ENCODE peak calls at places on chromosomes 1 and 21, in nine cellular contexts. One of them, this sample, is unnamed.

GRCh38 chr21:36512971-36513370 is 33.0 kb upstream of the CLDN14 start:
- DNase-seq in heart right ventricle: no peak
- DNase-seq in upper lobe of right lung: no peak
- DNase-seq in psoas muscle: no peak
- DNase-seq in left cardiac atrium: no peak
- DNase-seq in stimulated activated CD4-positive, alpha-beta T cell treated with anti-CD3 and anti-CD28 coated beads, Interleukin-1b, Interleukin-23, amount 100 ng/mL, for 4 hours: no peak
- DNase-seq in hippocampal formation: no peak
- DNase-seq in neuronal stem cell: no peak
- DNase-seq in transverse colon: no peak
- DNase-seq in this sample: no peak

GRCh38 chr1:84048820-84049219 is 49.9 kb upstream of the TTLL7 start:
- DNase-seq in heart right ventricle: no peak
- DNase-seq in upper lobe of right lung: no peak
- DNase-seq in psoas muscle: no peak
- DNase-seq in left cardiac atrium: no peak
- DNase-seq in stimulated activated CD4-positive, alpha-beta T cell treated with anti-CD3 and anti-CD28 coated beads, Interleukin-1b, Interleukin-23, amount 100 ng/mL, for 4 hours: no peak
- DNase-seq in hippocampal formation: no peak
- DNase-seq in neuronal stem cell: no peak
- DNase-seq in transverse colon: no peak
- DNase-seq in this sample: no peak

GRCh38 chr1:154861607-154862094 is 8.4 kb downstream of the KCNN3 start:
- DNase-seq in heart right ventricle: no peak
- DNase-seq in upper lobe of right lung: no peak
- DNase-seq in psoas muscle: peak
- DNase-seq in left cardiac atrium: no peak
- DNase-seq in stimulated activated CD4-positive, alpha-beta T cell treated with anti-CD3 and anti-CD28 coated beads, Interleukin-1b, Interleukin-23, amount 100 ng/mL, for 4 hours: no peak
- DNase-seq in hippocampal formation: no peak
- DNase-seq in neuronal stem cell: no peak
- DNase-seq in transverse colon: no peak
- DNase-seq in this sample: no peak

GRCh38 chr1:115210302-115210711 is 121.0 kb upstream of the TSPAN2 start:
- DNase-seq in heart right ventricle: no peak
- DNase-seq in upper lobe of right lung: no peak
- DNase-seq in psoas muscle: no peak
- DNase-seq in left cardiac atrium: no peak
- DNase-seq in stimulated activated CD4-positive, alpha-beta T cell treated with anti-CD3 and anti-CD28 coated beads, Interleukin-1b, Interleukin-23, amount 100 ng/mL, for 4 hours: no peak
- DNase-seq in hippocampal formation: no peak
- DNase-seq in neuronal stem cell: no peak
- DNase-seq in transverse colon: no peak
- DNase-seq in this sample: no peak

GRCh38 chr1:48036693-48037386 is 39.7 kb upstream of the TRABD2B start:
- DNase-seq in heart right ventricle: no peak
- DNase-seq in upper lobe of right lung: no peak
- DNase-seq in psoas muscle: no peak
- DNase-seq in left cardiac atrium: no peak
- DNase-seq in stimulated activated CD4-positive, alpha-beta T cell treated with anti-CD3 and anti-CD28 coated beads, Interleukin-1b, Interleukin-23, amount 100 ng/mL, for 4 hours: no peak
- DNase-seq in hippocampal formation: no peak
- DNase-seq in neuronal stem cell: no peak
- DNase-seq in transverse colon: no peak
- DNase-seq in this sample: no peak

GRCh38 chr1:163300569-163300968 is 21.2 kb upstream of the NUF2 start:
- DNase-seq in heart right ventricle: no peak
- DNase-seq in upper lobe of right lung: no peak
- DNase-seq in psoas muscle: no peak
- DNase-seq in left cardiac atrium: no peak
- DNase-seq in stimulated activated CD4-positive, alpha-beta T cell treated with anti-CD3 and anti-CD28 coated beads, Interleukin-1b, Interleukin-23, amount 100 ng/mL, for 4 hours: no peak
- DNase-seq in hippocampal formation: no peak
- DNase-seq in neuronal stem cell: no peak
- DNase-seq in transverse colon: no peak
- DNase-seq in this sample: no peak

GRCh38 chr1:18282851-18283600 is 175.4 kb downstream of the IGSF21 start:
- DNase-seq in heart right ventricle: no peak
- DNase-seq in upper lobe of right lung: no peak
- DNase-seq in psoas muscle: no peak
- DNase-seq in left cardiac atrium: no peak
- DNase-seq in stimulated activated CD4-positive, alpha-beta T cell treated with anti-CD3 and anti-CD28 coated beads, Interleukin-1b, Interleukin-23, amount 100 ng/mL, for 4 hours: no peak
- DNase-seq in hippocampal formation: no peak
- DNase-seq in neuronal stem cell: no peak
- DNase-seq in transverse colon: no peak
- DNase-seq in this sample: no peak

GRCh38 chr1:206691604-206692003 is 6.9 kb downstream of the MAPKAPK2 start:
- DNase-seq in heart right ventricle: peak
- DNase-seq in upper lobe of right lung: no peak
- DNase-seq in psoas muscle: peak
- DNase-seq in left cardiac atrium: no peak
- DNase-seq in stimulated activated CD4-positive, alpha-beta T cell treated with anti-CD3 and anti-CD28 coated beads, Interleukin-1b, Interleukin-23, amount 100 ng/mL, for 4 hours: no peak
- DNase-seq in hippocampal formation: no peak
- DNase-seq in neuronal stem cell: no peak
- DNase-seq in transverse colon: no peak
- DNase-seq in this sample: no peak

GRCh38 chr1:6248798-6249731 is 5.1 kb downstream of the HES3 start:
- DNase-seq in heart right ventricle: peak
- DNase-seq in upper lobe of right lung: no peak
- DNase-seq in psoas muscle: peak
- DNase-seq in left cardiac atrium: peak
- DNase-seq in stimulated activated CD4-positive, alpha-beta T cell treated with anti-CD3 and anti-CD28 coated beads, Interleukin-1b, Interleukin-23, amount 100 ng/mL, for 4 hours: no peak
- DNase-seq in hippocampal formation: no peak
- DNase-seq in neuronal stem cell: no peak
- DNase-seq in transverse colon: no peak
- DNase-seq in this sample: no peak

This sample was measured in stimulated activated effector memory CD8-positive, alpha-beta T cell treated with anti-CD3 and anti-CD28 coated beads, Interleukin-12 subunit alpha, Interleukin-12 subunit beta, amount 100 ng/mL, for 72 hours.